ENCODE peak calls at places on chromosomes 2 and 18, in nine cellular contexts. C, N, S, Z, J, P, B, T and M are unnamed samples. For H3K4me1, the result is how much of the 10 kb centered on the place peaks cover.

GRCh38 chr18:22446325-22446724 is 28.6 kb upstream of the CTAGE1 start:
- DNase-seq in C (no peak), N (no peak), S (no peak), Z (no peak), J (no peak), P (no peak), B (no peak), T (no peak), M (no peak)

GRCh38 chr2:181685150-181685688 is 4.9 kb upstream of the NEUROD1 start:
- DNase-seq in C (no peak), N (no peak), S (peak), Z (no peak), J (no peak), P (peak), B (no peak), T (no peak), M (no peak)

GRCh38 chr2:168002021-168002553 is 245.3 kb downstream of the STK39 start:
- DNase-seq in C (no peak), N (no peak), S (no peak), Z (no peak), J (no peak), P (no peak), B (no peak), T (no peak), M (no peak)

GRCh38 chr2:1727101-1727771 is 17.1 kb downstream of the PXDN start:
- DNase-seq in C (peak), N (peak), S (peak), Z (peak), J (no peak), P (no peak), B (no peak), T (no peak), M (peak)

GRCh38 chr18:26421503-26421902 is 126.8 kb downstream of the KCTD1 start:
- DNase-seq in C (no peak), N (no peak), S (no peak), Z (no peak), J (no peak), P (no peak), B (no peak), T (no peak), M (peak)

GRCh38 chr18:76494541-76495403 is at the start of gene ZNF516:
- DNase-seq in C (no peak), N (peak), S (peak), Z (peak), J (peak), P (peak), B (no peak), T (peak), M (no peak)

GRCh38 chr2:222861411-222862067 is 703 bp downstream of the ACSL3 start:
- DNase-seq in C (peak), N (no peak), S (no peak), Z (peak), J (peak), P (no peak), B (peak), T (peak), M (no peak)

GRCh38 chr2:219484343-219485200 is 14.1 kb upstream of the GMPPA start:
- DNase-seq in C (no peak), N (peak), S (peak), Z (no peak), J (no peak), P (peak), B (no peak), T (no peak), M (no peak)

GRCh38 chr2:33321236-33321731 is 155.2 kb upstream of the RASGRP3 start:
- DNase-seq in C (no peak), N (no peak), S (no peak), Z (no peak), J (no peak), P (no peak), B (no peak), T (no peak), M (no peak)

GRCh38 chr2:12451726-12452125 is 265.0 kb upstream of the TRIB2 start:
- DNase-seq in C (no peak), N (no peak), S (no peak), Z (no peak), J (no peak), P (no peak), B (no peak), T (no peak), M (no peak)

GRCh38 chr18:10086458-10086857 is 172.6 kb downstream of the VAPA start:
- DNase-seq in C (no peak), N (no peak), S (peak), Z (no peak), J (no peak), P (no peak), B (no peak), T (no peak), M (no peak)

GRCh38 chr2:112941753-112942653 is 31.0 kb downstream of the IL37 start:
- DNase-seq in C (no peak), N (no peak), S (peak), Z (peak), J (no peak), P (peak), B (peak), T (peak), M (no peak)

GRCh38 chr2:236568068-236568921 is 1.3 kb upstream of the ACKR3 start:
- DNase-seq in C (peak), N (peak), S (peak), Z (peak), J (peak), P (peak), B (peak), T (peak), M (no peak)

GRCh38 chr2:169845016-169845415 is 17.8 kb downstream of the UBR3 start:
- DNase-seq in C (no peak), N (no peak), S (no peak), Z (no peak), J (no peak), P (no peak), B (no peak), T (no peak), M (no peak)

GRCh38 chr2:51505533-51505932 is 473.6 kb upstream of the NRXN1 start:
- DNase-seq in C (no peak), N (no peak), S (peak), Z (no peak), J (no peak), P (peak), B (no peak), T (no peak), M (no peak)

GRCh38 chr18:68244786-68245185 is 470.1 kb downstream of the TMX3 start:
- DNase-seq in C (no peak), N (no peak), S (no peak), Z (no peak), J (no peak), P (no peak), B (no peak), T (no peak), M (no peak)

GRCh38 chr2:186422226-186422625 is 63.8 kb upstream of the ZC3H15 start:
- DNase-seq in C (peak), N (no peak), S (no peak), Z (no peak), J (peak), P (no peak), B (no peak), T (no peak), M (peak)

GRCh38 chr2:218710334-218710686 is 325 bp upstream of the TTLL4 start:
- DNase-seq in C (no peak), N (no peak), S (no peak), Z (no peak), J (no peak), P (no peak), B (no peak), T (no peak), M (no peak)

GRCh38 chr2:12928197-12928596 is 211.5 kb downstream of the TRIB2 start:
- DNase-seq in C (no peak), N (no peak), S (no peak), Z (no peak), J (no peak), P (no peak), B (no peak), T (no peak), M (no peak)

GRCh38 chr2:27509326-27509725 is 12.7 kb downstream of the GCKR start:
- DNase-seq in C (no peak), N (no peak), S (no peak), Z (no peak), J (no peak), P (no peak), B (no peak), T (no peak), M (no peak)

GRCh38 chr2:64470921-64471320 is 17.0 kb downstream of the LGALSL start:
- DNase-seq in C (no peak), N (no peak), S (peak), Z (no peak), J (no peak), P (no peak), B (no peak), T (no peak), M (no peak)

GRCh38 chr2:1748741-1749488 is 4.6 kb upstream of the PXDN start:
- DNase-seq in C (peak), N (no peak), S (peak), Z (peak), J (no peak), P (no peak), B (no peak), T (peak), M (peak)

GRCh38 chr18:50696929-50697328 is 122.9 kb downstream of the MRO start:
- DNase-seq in C (no peak), N (no peak), S (no peak), Z (no peak), J (no peak), P (peak), B (no peak), T (no peak), M (no peak)

GRCh38 chr2:235505210-235505741 is 11.4 kb downstream of the AGAP1 start:
- DNase-seq in C (no peak), N (no peak), S (peak), Z (peak), J (no peak), P (peak), B (no peak), T (peak), M (no peak)

GRCh38 chr2:64586883-64587481 is 62.9 kb downstream of the AFTPH start:
- DNase-seq in C (no peak), N (no peak), S (no peak), Z (no peak), J (no peak), P (peak), B (no peak), T (no peak), M (no peak)

GRCh38 chr18:9885170-9886004 is at the start of gene TXNDC2:
- DNase-seq in C (no peak), N (no peak), S (no peak), Z (no peak), J (no peak), P (no peak), B (no peak), T (no peak), M (no peak)

GRCh38 chr18:23194969-23195957 is 60.0 kb downstream of the CABLES1 start:
- DNase-seq in C (no peak), N (no peak), S (no peak), Z (no peak), J (no peak), P (no peak), B (no peak), T (no peak), M (no peak)

GRCh38 chr2:238739668-238740067 is 108.2 kb upstream of the TWIST2 start:
- DNase-seq in C (no peak), N (no peak), S (peak), Z (no peak), J (no peak), P (peak), B (no peak), T (no peak), M (no peak)

GRCh38 chr2:143607446-143608110 is 478.4 kb downstream of the ARHGAP15 start:
- DNase-seq in C (no peak), N (no peak), S (no peak), Z (no peak), J (no peak), P (peak), B (no peak), T (no peak), M (no peak)

GRCh38 chr2:98702127-98702802 is 28.7 kb downstream of the MGAT4A start:
- DNase-seq in C (peak), N (no peak), S (no peak), Z (peak), J (peak), P (no peak), B (no peak), T (peak), M (no peak)

GRCh38 chr2:176997074-176997791 is 215.4 kb upstream of the HNRNPA3 start:
- DNase-seq in C (no peak), N (no peak), S (no peak), Z (peak), J (no peak), P (no peak), B (no peak), T (no peak), M (no peak)

GRCh38 chr18:73254564-73254963 is 386.8 kb upstream of the NETO1 start:
- DNase-seq in C (no peak), N (no peak), S (no peak), Z (no peak), J (no peak), P (peak), B (no peak), T (no peak), M (no peak)

GRCh38 chr2:141820893-141821292 is 309.9 kb downstream of the LRP1B start:
- DNase-seq in C (no peak), N (no peak), S (no peak), Z (no peak), J (no peak), P (peak), B (no peak), T (no peak), M (no peak)

GRCh38 chr2:11330457-11331142 is 13.8 kb downstream of the ROCK2 start:
- DNase-seq in C (no peak), N (no peak), S (no peak), Z (no peak), J (no peak), P (no peak), B (no peak), T (no peak), M (no peak)

GRCh38 chr2:235444101-235444597 is 49.7 kb upstream of the AGAP1 start:
- DNase-seq in C (no peak), N (no peak), S (peak), Z (peak), J (no peak), P (no peak), B (no peak), T (no peak), M (no peak)

GRCh38 chr2:133566967-133567645 is 1.2 kb downstream of the NCKAP5 start:
- DNase-seq in C (no peak), N (no peak), S (peak), Z (peak), J (peak), P (peak), B (no peak), T (peak), M (peak)

GRCh38 chr18:50466634-50467033 is 91.8 kb downstream of the SKA1 start:
- DNase-seq in C (no peak), N (no peak), S (no peak), Z (no peak), J (no peak), P (no peak), B (no peak), T (no peak), M (no peak)

DNA sequence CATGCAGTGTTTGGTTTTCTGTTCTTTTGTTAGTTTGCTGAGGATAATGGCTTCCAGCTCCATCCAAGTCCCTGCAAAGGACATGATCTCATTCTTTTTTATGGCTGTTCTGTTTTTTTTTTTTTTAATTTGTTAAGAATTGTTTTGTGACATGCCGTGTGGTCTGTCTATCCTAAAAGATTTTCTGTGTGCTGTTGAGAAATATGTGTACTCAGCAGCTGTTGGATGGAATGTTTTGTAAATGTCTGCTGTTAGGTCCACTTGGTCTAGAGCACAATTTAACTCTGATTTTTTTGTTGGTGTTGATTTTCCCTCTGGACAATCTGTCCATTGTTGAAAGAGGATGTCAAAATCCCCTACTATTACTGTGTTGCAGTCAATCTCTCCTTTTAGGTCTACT is 80.4 kb upstream of the WDR75 start:
- DNase-seq in C (no peak), N (no peak), S (no peak), Z (no peak), J (no peak), P (no peak), B (no peak), T (no peak), M (no peak)
- H3K4me1 ChIP-seq in C (under half), N (under half), S (under half), Z (under half), J (under half), P (under half), B (under half), T (under half), M (under half)

GRCh38 chr2:118130385-118130784 is 42.1 kb downstream of the INSIG2 start:
- DNase-seq in C (no peak), N (peak), S (peak), Z (no peak), J (no peak), P (no peak), B (no peak), T (no peak), M (no peak)
- H3K4me3 ChIP-seq in C (no peak), N (no peak), S (no peak), Z (no peak), J (no peak), P (no peak), B (no peak), T (no peak), M (no peak)

GRCh38 chr2:216134958-216135541 is 25.9 kb downstream of the XRCC5 start:
- DNase-seq in C (no peak), N (no peak), S (no peak), Z (no peak), J (no peak), P (no peak), B (no peak), T (no peak), M (no peak)

GRCh38 chr2:216142540-216142939 is 33.4 kb downstream of the XRCC5 start:
- DNase-seq in C (no peak), N (no peak), S (no peak), Z (no peak), J (no peak), P (no peak), B (no peak), T (no peak), M (no peak)

GRCh38 chr2:216144857-216145256 is 35.7 kb downstream of the XRCC5 start:
- DNase-seq in C (no peak), N (no peak), S (no peak), Z (no peak), J (no peak), P (no peak), B (no peak), T (no peak), M (no peak)

GRCh38 chr2:216144372-216144771 is 35.2 kb downstream of the XRCC5 start:
- DNase-seq in C (no peak), N (no peak), S (no peak), Z (no peak), J (no peak), P (no peak), B (no peak), T (no peak), M (no peak)

GRCh38 chr2:216139884-216140283 is 30.7 kb downstream of the XRCC5 start:
- DNase-seq in C (no peak), N (no peak), S (peak), Z (peak), J (no peak), P (peak), B (no peak), T (no peak), M (no peak)
- TF ChIP-seq CTCF in C (no peak), N (no peak), S (peak), Z (no peak), J (no peak), P (peak), B (peak), T (no peak), M (peak)

DNA sequence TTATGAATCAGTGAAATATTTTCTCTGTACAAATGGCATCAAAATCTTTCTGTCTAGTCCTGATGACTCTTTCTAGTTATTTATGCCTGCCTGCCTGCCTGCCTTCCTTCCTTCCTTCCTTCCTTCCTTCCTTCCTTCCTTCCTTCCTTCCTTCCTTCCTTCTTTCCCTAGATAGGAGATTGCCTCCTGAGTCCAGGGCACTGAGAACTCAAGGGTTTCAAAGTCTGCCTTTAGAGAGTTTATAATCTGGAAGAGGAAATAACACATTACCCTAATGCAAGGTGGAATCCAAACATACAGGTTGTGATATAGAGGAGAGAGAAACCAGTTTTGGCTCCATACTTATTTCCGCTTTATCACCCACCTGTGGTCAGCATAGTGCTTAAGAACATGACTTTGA is 98.1 kb upstream of the SERPINE2 start:
- DNase-seq in C (no peak), N (no peak), S (no peak), Z (no peak), J (no peak), P (no peak), B (no peak), T (no peak), M (no peak)
- H3K4me1 ChIP-seq in C (under half), N (under half), S (under half), Z (under half), J (under half), P (under half), B (under half), T (under half), M (under half)

DNA sequence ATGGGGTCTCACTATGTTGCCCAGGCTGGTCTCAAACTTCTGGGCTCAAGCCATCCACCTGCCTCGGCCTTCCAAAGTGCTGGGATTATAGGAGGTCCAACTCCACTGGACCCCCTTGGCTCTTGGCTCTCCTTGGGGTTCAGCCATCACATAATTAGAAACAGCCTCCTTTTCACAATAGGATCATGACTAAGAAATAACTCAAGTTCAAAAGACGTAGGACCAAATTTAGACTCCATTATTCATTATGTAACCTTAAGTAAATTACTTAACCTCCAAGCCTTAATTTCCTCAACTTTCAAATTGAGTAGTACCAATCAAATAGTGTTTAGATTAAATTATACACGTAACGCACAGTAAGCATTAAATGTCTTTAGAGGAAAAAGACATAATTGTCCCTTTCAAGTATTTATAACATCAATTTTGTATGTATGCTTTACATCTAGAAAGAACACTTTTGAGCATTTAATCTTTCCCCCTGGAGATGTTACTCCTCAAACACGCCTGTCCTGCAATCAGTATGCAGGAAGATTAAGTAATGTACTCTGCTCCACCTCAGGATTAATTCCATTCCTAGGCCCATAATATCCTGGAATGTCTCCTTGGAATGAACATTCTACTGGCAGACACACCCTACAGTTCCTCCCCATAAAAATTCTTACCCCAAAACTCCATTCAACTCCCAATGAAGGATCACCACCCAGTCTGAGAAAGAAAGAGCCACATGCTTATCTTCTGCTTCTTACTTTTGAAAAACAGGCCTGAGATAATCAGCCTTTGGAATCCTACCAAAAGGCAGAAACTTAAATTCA is 49.1 kb downstream of the COBLL1 start:
- DNase-seq in C (no peak), N (no peak), S (no peak), Z (no peak), J (no peak), P (no peak), B (no peak), T (no peak), M (no peak)
- H3K4me3 ChIP-seq in C (no peak), N (no peak), S (no peak), Z (no peak), J (no peak), P (no peak), B (no peak), T (no peak), M (no peak)